ENCODE peak calls at places on chromosome 18, in five cellular contexts. F is sigmoid colon, H is heart left ventricle, O is neural progenitor cell, M is iPS DF 6.9. A is an unnamed sample.

GRCh38 chr18:55152801-55153200 is 193.5 kb upstream of the CCDC68 start:
- DNase-seq in F (no peak), H (no peak), O (no peak), M (no peak), A (no peak)

GRCh38 chr18:74457043-74457742 is at the start of gene DIPK1C:
- DNase-seq in F (no peak), H (peak; percentile 46), O (peak; percentile 69), M (no peak), A (no peak)

GRCh38 chr18:80249217-80250093 is 2.1 kb upstream of the PARD6G start:
- DNase-seq in F (no peak), H (no peak), O (no peak), M (no peak), A (no peak)

GRCh38 chr18:58044370-58045264 is 591 bp downstream of the NEDD4L start:
- DNase-seq in F (peak; percentile 76), H (peak; percentile 36), O (peak; percentile 70), M (no peak), A (peak; percentile 85)

GRCh38 chr18:55221577-55221976 is 262.3 kb upstream of the CCDC68 start:
- DNase-seq in F (no peak), H (no peak), O (no peak), M (no peak), A (no peak)

GRCh38 chr18:78814321-78814720 is 165.3 kb upstream of the SALL3 start:
- DNase-seq in F (no peak), H (no peak), O (peak; percentile 60), M (no peak), A (no peak)

GRCh38 chr18:68121826-68122225 is 593.1 kb downstream of the TMX3 start:
- DNase-seq in F (no peak), H (no peak), O (no peak), M (no peak), A (no peak)

GRCh38 chr18:7457276-7457675 is 109.8 kb upstream of the PTPRM start:
- DNase-seq in F (no peak), H (no peak), O (no peak), M (no peak), A (no peak)

GRCh38 chr18:77320960-77321559 is 71.4 kb downstream of the GALR1 start:
- DNase-seq in F (no peak), H (no peak), O (no peak), M (no peak), A (no peak)

GRCh38 chr18:12947355-12948054 is at the start of gene SEH1L:
- DNase-seq in F (peak; percentile 100), H (peak; percentile 100), O (peak; percentile 99), M (peak; percentile 74), A (peak; percentile 100)

GRCh38 chr18:34042423-34043146 is 182.1 kb downstream of the NOL4 start:
- DNase-seq in F (no peak), H (no peak), O (no peak), M (no peak), A (no peak)

GRCh38 chr18:34033968-34034367 is 190.7 kb downstream of the NOL4 start:
- DNase-seq in F (no peak), H (no peak), O (no peak), M (no peak), A (no peak)

GRCh38 chr18:34039194-34039593 is 185.5 kb downstream of the NOL4 start:
- DNase-seq in F (no peak), H (no peak), O (no peak), M (no peak), A (no peak)
- H3K4me3 ChIP-seq in F (peak overlapping the region; percentile 6), H (no peak overlapping the region), O (no peak overlapping the region), M (no peak overlapping the region), A (no peak overlapping the region)

GRCh38 chr18:51082571-51083264 is 52.7 kb downstream of the SMAD4 start:
- DNase-seq in F (no peak), H (no peak), O (no peak), M (no peak), A (no peak)
- H3K27ac ChIP-seq in F (no peak overlapping the region), H (no peak overlapping the region), O (no peak overlapping the region), M (no peak overlapping the region), A (no peak overlapping the region)

DNA sequence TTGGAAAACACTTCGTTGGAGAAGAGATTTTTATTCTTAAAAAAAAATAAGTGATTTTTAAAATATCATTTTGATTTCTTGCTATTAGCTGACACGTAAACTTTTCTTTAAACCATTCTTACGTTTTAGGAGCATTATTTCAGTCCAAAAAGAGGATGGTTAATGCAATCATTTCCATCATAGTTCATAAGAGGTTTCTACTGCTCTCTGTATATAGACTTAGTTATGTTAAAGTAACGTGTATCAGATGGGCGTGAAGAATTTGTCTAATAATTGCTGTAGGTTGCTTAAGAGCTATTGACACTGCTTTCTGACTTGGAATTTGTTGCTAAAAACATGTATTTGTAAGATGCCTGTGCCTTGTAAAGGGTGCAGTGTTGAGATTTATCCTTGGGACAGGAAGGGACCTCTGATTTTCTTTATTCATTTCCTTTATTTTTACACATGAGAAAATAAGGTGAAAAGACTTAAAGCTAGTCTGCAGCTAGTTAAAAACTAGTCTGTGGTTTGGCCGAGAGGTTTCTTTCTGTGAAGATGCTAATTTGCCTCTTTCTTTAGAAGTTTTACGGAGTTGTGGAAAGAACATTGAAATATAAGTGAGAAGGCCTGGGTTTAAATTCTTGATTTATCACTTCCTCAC is 2.9 kb downstream of the ANKRD12 start:
- DNase-seq in F (no peak), H (no peak), O (no peak), M (no peak), A (no peak)
- H3K4me1 ChIP-seq in F (no peaks in the 10 kb centered on the region), H (peaks cover 34% of the 10 kb centered on the region), O (peaks cover 13% of the 10 kb centered on the region), M (no peaks in the 10 kb centered on the region), A (no peaks in the 10 kb centered on the region)

DNA sequence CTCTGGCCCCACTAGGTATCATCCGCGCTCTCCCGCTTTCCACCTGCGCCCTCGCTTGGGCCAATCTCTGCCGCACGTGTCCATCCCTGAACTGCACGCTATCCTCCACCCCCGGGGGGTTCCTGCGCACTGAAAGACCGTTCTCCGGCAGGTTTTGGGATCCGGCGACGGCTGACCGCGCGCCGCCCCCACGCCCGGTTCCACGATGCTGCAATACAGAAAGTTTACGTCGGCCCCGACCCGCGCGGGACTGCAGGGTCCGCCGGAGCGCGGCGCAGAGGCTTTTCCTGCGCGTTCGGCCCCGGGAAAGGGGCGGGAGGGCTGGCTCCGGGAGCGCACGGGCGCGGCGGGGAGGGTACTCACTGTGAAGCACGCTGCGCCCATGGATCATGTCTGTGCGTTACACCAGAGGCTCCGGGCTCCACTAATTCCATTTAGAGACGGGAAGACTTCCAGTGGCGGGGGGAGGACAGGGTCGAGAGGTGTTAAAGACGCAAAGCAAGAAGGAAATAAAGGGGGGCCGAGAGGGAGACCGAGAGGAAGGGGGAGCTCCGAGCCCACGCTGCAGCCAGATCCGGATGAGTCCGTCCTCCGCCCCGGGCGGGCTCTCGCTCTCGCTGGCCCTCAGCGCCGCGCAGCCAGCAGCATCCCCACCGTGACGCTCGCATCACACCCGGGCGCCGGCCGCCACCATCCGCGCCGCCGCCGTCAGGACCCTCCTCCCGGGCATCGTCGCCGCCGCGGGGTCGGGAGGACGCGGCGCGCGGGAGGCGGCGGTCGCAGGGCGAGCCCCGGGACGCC is 686 bp downstream of the NETO1 start:
- DNase-seq in F (no peak), H (no peak), O (peak; percentile 63), M (no peak), A (no peak)
- H3K4me3 ChIP-seq in F (no peak overlapping the region), H (peak overlapping the region; percentile 23), O (peak overlapping the region; percentile 63), M (peak overlapping the region; percentile 78), A (no peak overlapping the region)